ENCODE peak calls at places on chromosomes 1 and 21, in five cellular contexts. F is GM20000, M is mammary epithelial cell, X is left lung, C is heart right ventricle. K is an unnamed sample.

GRCh38 chr1:95035536-95035935 is 37.2 kb downstream of the ALG14 start:
- DNase-seq in M (peak), F (no peak), X (no peak), C (no peak), K (no peak)

GRCh38 chr1:53295746-53296722 is 31.8 kb downstream of the LRP8 start:
- DNase-seq in F (peak), M (no peak), X (no peak), C (no peak), K (no peak)

GRCh38 chr1:35210306-35211112 is 17.6 kb upstream of the SFPQ start:
- DNase-seq in M (no peak), C (peak), F (no peak), X (no peak), K (no peak)

GRCh38 chr21:24272527-24272938 is 1334.7 kb downstream of the MRPL39 start:
- DNase-seq in M (no peak), X (no peak), F (no peak), C (no peak), K (no peak)

GRCh38 chr1:211828584-211829342 is 1.8 kb downstream of the LPGAT1 start:
- DNase-seq in F (no peak), M (peak), C (no peak), X (no peak), K (no peak)

GRCh38 chr1:244788493-244789275 is 46.8 kb upstream of the COX20 start:
- DNase-seq in C (no peak), F (no peak), X (no peak), M (no peak), K (no peak)

GRCh38 chr1:191869790-191870312 is 288.4 kb upstream of the RGS18 start:
- DNase-seq in F (no peak), X (no peak), M (no peak), C (no peak), K (no peak)

GRCh38 chr1:23809751-23810171 is 9.2 kb upstream of the GALE start:
- DNase-seq in F (peak), M (peak), X (peak), C (peak), K (no peak)

GRCh38 chr1:1315435-1315901 is 7.1 kb downstream of the PUSL1 start:
- DNase-seq in M (no peak), X (no peak), F (no peak), C (no peak), K (no peak)

GRCh38 chr1:39086386-39087108 is 60.4 kb downstream of the NDUFS5 start:
- DNase-seq in C (no peak), M (no peak), X (no peak), F (peak), K (no peak)

GRCh38 chr1:156385534-156386031 is 16.6 kb downstream of the RHBG start:
- DNase-seq in X (peak), F (peak), C (peak), M (peak), K (no peak)

GRCh38 chr1:175319912-175320230 is 127.3 kb upstream of the KIAA0040 start:
- DNase-seq in M (no peak), F (no peak), C (no peak), X (no peak), K (no peak)

GRCh38 chr1:175320804-175321203 is 128.2 kb upstream of the KIAA0040 start:
- DNase-seq in F (no peak), X (no peak), C (no peak), M (no peak), K (no peak)

GRCh38 chr1:175317795-175318194 is 125.2 kb upstream of the KIAA0040 start:
- DNase-seq in F (no peak), X (no peak), C (peak), M (no peak), K (no peak)

GRCh38 chr1:175318633-175319032 is 126.1 kb upstream of the KIAA0040 start:
- DNase-seq in X (no peak), C (no peak), M (no peak), F (no peak), K (no peak)

GRCh38 chr1:175319112-175319911 is 126.7 kb upstream of the KIAA0040 start:
- DNase-seq in F (peak), X (peak), C (peak), M (peak), K (peak)
- TF ChIP-seq CTCF in F (peak), X (peak), C (peak), M (peak), K (peak)

GRCh38 chr1:19739628-19740027 is 60.1 kb downstream of the TMCO4 start:
- DNase-seq in M (peak), X (no peak), C (no peak), F (no peak), K (no peak)

GRCh38 chr1:19738669-19739068 is 61.0 kb downstream of the TMCO4 start:
- DNase-seq in M (no peak), X (no peak), F (no peak), C (no peak), K (no peak)

GRCh38 chr1:19735419-19736127 is 64.1 kb downstream of the TMCO4 start:
- DNase-seq in M (peak), F (no peak), X (no peak), C (peak), K (no peak)

GRCh38 chr1:19738106-19738505 is 61.6 kb downstream of the TMCO4 start:
- DNase-seq in M (no peak), X (no peak), F (no peak), C (no peak), K (no peak)

GRCh38 chr1:19737413-19737812 is 62.3 kb downstream of the TMCO4 start:
- DNase-seq in X (no peak), M (peak), F (no peak), C (no peak), K (no peak)
- TF ChIP-seq CTCF in X (no peak), M (peak), F (no peak), C (no peak), K (no peak)

DNA sequence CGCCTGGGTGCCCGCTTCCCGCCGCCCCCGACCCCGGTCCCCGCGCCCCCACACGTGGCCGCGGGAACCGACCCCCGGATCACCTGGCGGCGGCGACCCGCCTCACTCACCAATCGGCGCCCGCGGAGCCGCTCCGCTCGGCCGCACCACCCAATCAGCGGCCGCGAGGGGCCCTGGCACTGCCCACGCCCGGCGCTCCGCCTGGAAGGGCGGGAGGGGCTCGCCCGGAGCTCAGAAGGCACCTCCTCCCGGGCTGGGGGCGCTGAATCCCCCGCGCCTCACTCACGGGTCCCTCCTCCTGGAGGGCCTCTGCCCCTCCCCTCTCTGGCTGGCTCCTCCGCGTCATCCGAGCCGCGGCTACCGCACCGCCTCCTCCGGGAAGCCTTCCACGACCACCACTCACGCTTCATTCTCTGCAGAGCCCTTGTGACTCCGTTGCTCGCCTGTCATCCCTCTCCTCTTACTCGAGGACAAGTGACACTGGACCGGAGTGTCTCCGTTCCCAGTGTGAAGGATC is 374 bp downstream of the SH2D5 start:
- DNase-seq in X (peak), C (no peak), F (peak), M (peak), K (no peak)
- TF ChIP-seq CTCF in X (no peak), C (no peak), F (no peak), M (no peak), K (no peak)

DNA sequence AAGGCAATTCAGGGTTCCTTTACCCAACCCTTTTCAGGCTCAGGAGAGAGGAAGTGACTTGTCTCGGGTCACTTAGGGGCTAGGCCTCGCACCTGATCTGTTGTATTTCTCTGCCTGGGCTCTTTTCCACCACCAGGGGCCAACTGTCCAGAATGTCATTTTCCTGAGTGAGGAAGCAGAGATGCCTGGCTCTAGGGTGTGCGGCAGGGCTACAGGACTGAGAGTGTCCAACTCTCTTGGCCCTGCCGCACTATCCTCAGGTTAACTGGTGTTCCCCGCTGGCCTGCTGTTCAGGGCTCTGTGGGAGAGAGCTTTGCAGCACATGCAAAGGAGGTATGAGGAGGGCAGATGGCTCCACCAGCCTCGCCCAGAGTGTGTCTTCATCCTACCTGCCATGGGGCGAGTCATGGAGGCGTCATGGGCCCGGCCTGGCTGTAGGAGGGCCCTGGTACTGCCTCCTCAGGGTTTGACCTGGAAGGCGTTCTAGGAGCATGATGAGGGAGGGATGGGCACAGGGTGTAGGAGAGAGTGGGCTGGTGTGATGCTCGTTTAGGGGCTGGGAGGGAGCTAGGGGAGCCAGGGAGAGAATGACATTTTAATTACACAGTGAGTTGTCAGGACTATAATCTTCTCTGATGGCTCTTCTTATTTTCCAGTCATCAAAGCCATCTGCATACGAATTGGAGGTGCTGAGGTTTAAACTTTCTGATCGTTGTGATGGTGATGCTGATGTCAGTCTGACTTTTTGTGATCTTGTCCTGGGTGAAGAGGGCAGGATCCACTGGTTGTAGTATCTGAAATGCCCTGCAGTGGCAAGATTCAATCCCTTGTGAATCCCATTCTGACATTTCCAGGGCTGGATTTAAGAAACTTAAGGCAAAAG is 128.4 kb downstream of the NOS1AP start:
- DNase-seq in M (no peak), X (peak), F (no peak), C (no peak), K (no peak)
- TF ChIP-seq CTCF in M (no peak), X (no peak), F (no peak), C (no peak), K (no peak)

GRCh38 chr1:91020967-91021685 is 709 bp downstream of the ZNF644 start:
- DNase-seq in M (peak), F (peak), X (peak), C (peak), K (peak)

GRCh38 chr1:91015794-91016550 is 5.9 kb downstream of the ZNF644 start:
- DNase-seq in X (no peak), C (no peak), M (peak), F (no peak), K (no peak)

GRCh38 chr1:91015358-91015780 is 6.5 kb downstream of the ZNF644 start:
- DNase-seq in X (no peak), C (no peak), F (no peak), M (peak), K (no peak)

GRCh38 chr1:91020486-91020885 is 1.3 kb downstream of the ZNF644 start:
- DNase-seq in F (no peak), X (no peak), M (no peak), C (no peak), K (no peak)

DNA sequence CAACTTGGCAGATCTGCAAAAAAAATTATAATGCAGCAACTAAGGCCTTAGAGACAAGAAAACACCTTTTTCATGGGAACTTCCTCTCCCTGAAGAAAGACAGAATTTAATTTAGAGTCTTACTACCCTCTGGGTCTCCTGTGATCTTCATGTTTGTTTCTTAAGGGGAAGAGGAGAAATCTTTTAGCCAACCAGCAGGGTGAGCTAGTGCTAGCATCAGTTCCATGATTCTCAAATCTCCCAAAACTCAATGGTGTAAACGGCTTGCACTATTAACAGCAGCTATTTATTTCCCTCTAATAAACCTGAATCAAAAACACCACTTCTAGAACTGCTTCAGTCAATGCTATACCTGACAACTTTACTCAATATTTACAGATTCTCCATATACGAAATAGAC is 3.8 kb downstream of the ZNF644 start:
- DNase-seq in C (no peak), X (no peak), F (peak), M (no peak), K (no peak)
- TF ChIP-seq CTCF in C (peak), X (no peak), F (peak), M (peak), K (no peak)

DNA sequence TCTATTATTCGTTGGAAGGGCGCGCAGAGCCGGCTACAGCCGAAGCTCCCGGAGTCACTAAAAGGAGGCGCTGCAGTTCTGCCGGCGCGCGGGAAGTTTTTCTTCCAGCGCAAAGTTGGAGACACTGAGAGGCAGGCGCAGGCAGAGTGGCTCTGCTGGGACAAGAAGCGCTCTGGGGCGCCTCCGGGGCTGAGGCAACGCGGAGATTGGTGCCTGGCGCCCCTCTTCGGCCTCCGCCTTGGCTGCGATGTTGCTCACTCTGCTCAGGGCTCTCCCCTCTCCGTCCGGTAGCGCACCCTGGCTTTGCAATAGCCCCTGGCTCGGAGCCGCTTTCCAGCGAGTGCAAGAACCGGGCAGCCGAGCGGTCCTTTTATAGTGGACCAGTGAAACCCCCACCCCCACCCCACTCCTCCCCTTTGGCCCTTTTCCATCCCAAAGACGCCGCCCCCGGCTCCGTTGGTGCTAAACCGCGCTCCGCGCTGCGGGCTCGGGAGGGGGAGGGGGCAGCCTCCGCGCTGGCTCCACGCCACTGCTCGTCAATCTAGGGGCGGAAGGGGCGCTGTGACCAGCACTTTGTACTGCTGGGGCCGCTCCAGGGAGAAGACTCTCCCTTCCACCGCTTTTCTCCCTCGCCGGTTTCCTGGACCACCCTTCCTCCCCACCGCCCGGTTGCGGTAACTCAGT is at the start of gene ADAMTS1:
- DNase-seq in M (peak), F (no peak), X (peak), C (peak), K (peak)
- TF ChIP-seq CTCF in M (peak), F (no peak), X (no peak), C (peak), K (no peak)

GRCh38 chr1:118459871-118460270 is 274.8 kb upstream of the SPAG17 start:
- DNase-seq in M (no peak), F (no peak), C (no peak), X (no peak), K (no peak)

DNA sequence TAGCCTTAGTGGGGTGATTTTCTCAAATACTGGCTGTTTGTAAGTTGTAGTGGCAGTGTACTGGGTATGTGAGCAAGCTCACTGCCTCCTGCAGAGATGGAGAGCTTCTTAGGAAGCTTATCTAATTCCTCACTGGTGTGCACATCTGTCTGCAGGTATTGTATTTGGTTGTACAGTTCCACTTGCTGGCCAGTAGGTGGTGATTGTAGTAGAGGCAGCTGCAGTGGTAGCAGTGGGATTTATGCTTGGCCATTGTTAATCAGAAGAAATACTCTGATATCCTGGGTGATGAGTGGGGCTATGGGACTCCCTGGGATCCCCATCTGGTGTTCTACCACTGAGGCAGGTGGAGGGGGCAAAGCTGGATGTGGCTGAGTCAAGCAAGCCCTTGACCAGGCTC is 276.1 kb upstream of the SPAG17 start:
- DNase-seq in M (no peak), C (no peak), X (no peak), F (no peak), K (no peak)
- TF ChIP-seq CTCF in M (peak), C (no peak), X (peak), F (no peak), K (no peak)